ENCODE peak calls at places on chromosomes 4 and X, in nine cellular contexts. One of them, this sample, is unnamed.

GRCh38 chr4:137421796-137422195 is 110.5 kb downstream of the PCDH18 start:
- DNase-seq in GM23248: peak
- DNase-seq in GM23338: no peak
- DNase-seq in neural progenitor cell: no peak
- DNase-seq in H9: no peak
- DNase-seq in mammary epithelial cell: no peak
- DNase-seq in mesenchymal stem cell: peak
- DNase-seq in IMR-90: peak
- DNase-seq in fibroblast of lung: peak
- DNase-seq in this sample: no peak

GRCh38 chrX:68252664-68253063 is 180.6 kb downstream of the OPHN1 start:
- DNase-seq in IMR-90: no peak
- DNase-seq in neural progenitor cell: no peak
- DNase-seq in mammary epithelial cell: no peak
- DNase-seq in mesenchymal stem cell: no peak
- DNase-seq in GM23248: no peak
- DNase-seq in H9: no peak
- DNase-seq in fibroblast of lung: no peak
- DNase-seq in GM23338: no peak
- DNase-seq in this sample: no peak

GRCh38 chr4:27087306-27088045 is 226.8 kb downstream of the STIM2 start:
- DNase-seq in mesenchymal stem cell: no peak
- DNase-seq in IMR-90: no peak
- DNase-seq in mammary epithelial cell: no peak
- DNase-seq in fibroblast of lung: no peak
- DNase-seq in GM23338: peak
- DNase-seq in neural progenitor cell: no peak
- DNase-seq in H9: peak
- DNase-seq in GM23248: no peak
- DNase-seq in this sample: no peak

GRCh38 chrX:30309139-30309571 is at the start of gene NR0B1:
- DNase-seq in H9: peak
- DNase-seq in fibroblast of lung: no peak
- DNase-seq in mammary epithelial cell: no peak
- DNase-seq in IMR-90: no peak
- DNase-seq in GM23338: peak
- DNase-seq in neural progenitor cell: peak
- DNase-seq in GM23248: peak
- DNase-seq in mesenchymal stem cell: peak
- DNase-seq in this sample: no peak

GRCh38 chr4:82677327-82677726 is 115.5 kb upstream of the TMEM150C start:
- DNase-seq in neural progenitor cell: no peak
- DNase-seq in mammary epithelial cell: no peak
- DNase-seq in fibroblast of lung: no peak
- DNase-seq in GM23248: no peak
- DNase-seq in IMR-90: no peak
- DNase-seq in H9: no peak
- DNase-seq in mesenchymal stem cell: no peak
- DNase-seq in GM23338: no peak
- DNase-seq in this sample: no peak

GRCh38 chr4:98903963-98904362 is 25.0 kb downstream of the EIF4E start:
- DNase-seq in mammary epithelial cell: no peak
- DNase-seq in neural progenitor cell: no peak
- DNase-seq in GM23248: no peak
- DNase-seq in mesenchymal stem cell: no peak
- DNase-seq in IMR-90: no peak
- DNase-seq in fibroblast of lung: no peak
- DNase-seq in H9: no peak
- DNase-seq in GM23338: no peak
- DNase-seq in this sample: no peak

GRCh38 chr4:498328-498919 is 532 bp downstream of the ZNF721 start:
- DNase-seq in mesenchymal stem cell: peak
- DNase-seq in GM23248: peak
- DNase-seq in fibroblast of lung: peak
- DNase-seq in GM23338: no peak
- DNase-seq in neural progenitor cell: no peak
- DNase-seq in mammary epithelial cell: no peak
- DNase-seq in H9: no peak
- DNase-seq in IMR-90: no peak
- DNase-seq in this sample: no peak

GRCh38 chr4:169540774-169541173 is 71.6 kb downstream of the NEK1 start:
- DNase-seq in mammary epithelial cell: no peak
- DNase-seq in GM23338: no peak
- DNase-seq in GM23248: peak
- DNase-seq in H9: no peak
- DNase-seq in IMR-90: peak
- DNase-seq in neural progenitor cell: no peak
- DNase-seq in fibroblast of lung: peak
- DNase-seq in mesenchymal stem cell: no peak
- DNase-seq in this sample: no peak

GRCh38 chr4:154714339-154715040 is 29.3 kb upstream of the LRAT start:
- DNase-seq in H9: no peak
- DNase-seq in mesenchymal stem cell: no peak
- DNase-seq in neural progenitor cell: no peak
- DNase-seq in GM23338: no peak
- DNase-seq in fibroblast of lung: peak
- DNase-seq in IMR-90: no peak
- DNase-seq in GM23248: no peak
- DNase-seq in mammary epithelial cell: peak
- DNase-seq in this sample: no peak

GRCh38 chr4:154368060-154368459 is 123.5 kb downstream of the DCHS2 start:
- DNase-seq in GM23338: no peak
- DNase-seq in H9: no peak
- DNase-seq in mesenchymal stem cell: no peak
- DNase-seq in fibroblast of lung: no peak
- DNase-seq in mammary epithelial cell: no peak
- DNase-seq in GM23248: no peak
- DNase-seq in IMR-90: no peak
- DNase-seq in neural progenitor cell: no peak
- DNase-seq in this sample: no peak

GRCh38 chr4:117811731-117812130 is 222.6 kb upstream of the NDST3 start:
- DNase-seq in GM23338: no peak
- DNase-seq in mammary epithelial cell: no peak
- DNase-seq in GM23248: no peak
- DNase-seq in mesenchymal stem cell: no peak
- DNase-seq in IMR-90: no peak
- DNase-seq in H9: no peak
- DNase-seq in fibroblast of lung: no peak
- DNase-seq in neural progenitor cell: no peak
- DNase-seq in this sample: no peak

GRCh38 chr4:129804458-129804981 is 708.6 kb downstream of the C4orf33 start:
- DNase-seq in fibroblast of lung: no peak
- DNase-seq in GM23248: no peak
- DNase-seq in IMR-90: no peak
- DNase-seq in neural progenitor cell: peak
- DNase-seq in mesenchymal stem cell: no peak
- DNase-seq in mammary epithelial cell: no peak
- DNase-seq in H9: no peak
- DNase-seq in GM23338: peak
- DNase-seq in this sample: no peak

GRCh38 chr4:19278665-19279064 is 973.0 kb upstream of the SLIT2 start:
- DNase-seq in GM23338: no peak
- DNase-seq in mammary epithelial cell: no peak
- DNase-seq in H9: no peak
- DNase-seq in mesenchymal stem cell: no peak
- DNase-seq in neural progenitor cell: peak
- DNase-seq in fibroblast of lung: no peak
- DNase-seq in GM23248: no peak
- DNase-seq in IMR-90: peak
- DNase-seq in this sample: no peak

GRCh38 chr4:36285784-36286480 is 4.5 kb downstream of the DTHD1 start:
- DNase-seq in GM23248: no peak
- DNase-seq in mesenchymal stem cell: no peak
- DNase-seq in H9: no peak
- DNase-seq in GM23338: no peak
- DNase-seq in fibroblast of lung: no peak
- DNase-seq in neural progenitor cell: no peak
- DNase-seq in mammary epithelial cell: peak
- DNase-seq in IMR-90: no peak
- DNase-seq in this sample: no peak

GRCh38 chr4:101419324-101420135 is 72.2 kb upstream of the PPP3CA start:
- DNase-seq in H9: no peak
- DNase-seq in fibroblast of lung: peak
- DNase-seq in GM23338: peak
- DNase-seq in mammary epithelial cell: no peak
- DNase-seq in GM23248: no peak
- DNase-seq in IMR-90: peak
- DNase-seq in neural progenitor cell: peak
- DNase-seq in mesenchymal stem cell: peak
- DNase-seq in this sample: no peak

GRCh38 chr4:184433258-184433892 is 41.0 kb downstream of the IRF2 start:
- DNase-seq in H9: no peak
- DNase-seq in fibroblast of lung: peak
- DNase-seq in mammary epithelial cell: no peak
- DNase-seq in GM23248: no peak
- DNase-seq in mesenchymal stem cell: no peak
- DNase-seq in IMR-90: peak
- DNase-seq in GM23338: no peak
- DNase-seq in neural progenitor cell: no peak
- DNase-seq in this sample: no peak

GRCh38 chrX:109857898-109858297 is 124.8 kb upstream of the ACSL4 start:
- DNase-seq in mammary epithelial cell: peak
- DNase-seq in IMR-90: peak
- DNase-seq in neural progenitor cell: no peak
- DNase-seq in GM23248: peak
- DNase-seq in fibroblast of lung: peak
- DNase-seq in mesenchymal stem cell: no peak
- DNase-seq in H9: no peak
- DNase-seq in GM23338: no peak
- DNase-seq in this sample: no peak

GRCh38 chr4:20251061-20251795 is 477 bp upstream of the SLIT2 start:
- DNase-seq in GM23248: peak
- DNase-seq in mammary epithelial cell: no peak
- DNase-seq in IMR-90: peak
- DNase-seq in mesenchymal stem cell: peak
- DNase-seq in fibroblast of lung: peak
- DNase-seq in GM23338: no peak
- DNase-seq in neural progenitor cell: no peak
- DNase-seq in H9: no peak
- DNase-seq in this sample: no peak

GRCh38 chr4:127518022-127518421 is 114.7 kb upstream of the INTU start:
- DNase-seq in GM23248: no peak
- DNase-seq in fibroblast of lung: no peak
- DNase-seq in IMR-90: no peak
- DNase-seq in neural progenitor cell: no peak
- DNase-seq in GM23338: peak
- DNase-seq in H9: no peak
- DNase-seq in mammary epithelial cell: no peak
- DNase-seq in mesenchymal stem cell: no peak
- DNase-seq in this sample: no peak
- H2AFZ ChIP-seq in GM23248: no peak
- H2AFZ ChIP-seq in fibroblast of lung: no peak
- H2AFZ ChIP-seq in IMR-90: no peak
- H2AFZ ChIP-seq in neural progenitor cell: no peak
- H2AFZ ChIP-seq in GM23338: no peak
- H2AFZ ChIP-seq in H9: no peak
- H2AFZ ChIP-seq in mammary epithelial cell: no peak
- H2AFZ ChIP-seq in mesenchymal stem cell: no peak
- H2AFZ ChIP-seq in this sample: no peak

DNA sequence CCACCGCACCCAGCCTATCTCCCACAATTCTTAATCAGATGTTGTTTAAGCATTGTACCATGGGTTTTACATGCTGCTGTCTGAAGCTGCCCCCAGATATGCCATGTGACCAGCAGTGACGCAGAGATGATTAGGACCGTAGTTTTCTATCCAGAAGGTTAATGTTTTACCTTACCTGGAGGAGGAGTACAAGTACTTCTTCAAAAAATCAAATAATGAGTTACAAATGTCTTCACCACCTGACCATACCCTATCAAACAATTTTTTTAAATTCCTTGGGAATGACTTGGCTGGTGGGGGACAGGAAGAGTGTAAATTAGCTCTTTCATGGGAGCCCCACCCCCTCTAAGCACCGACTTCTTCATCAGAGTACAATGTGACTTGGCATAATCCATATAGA is 16.2 kb upstream of the SGMS2 start:
- DNase-seq in IMR-90: no peak
- DNase-seq in GM23248: no peak
- DNase-seq in H9: no peak
- DNase-seq in neural progenitor cell: no peak
- DNase-seq in mammary epithelial cell: no peak
- DNase-seq in GM23338: no peak
- DNase-seq in fibroblast of lung: no peak
- DNase-seq in mesenchymal stem cell: no peak
- DNase-seq in this sample: no peak
- H2AFZ ChIP-seq in IMR-90: no peak
- H2AFZ ChIP-seq in GM23248: no peak
- H2AFZ ChIP-seq in H9: no peak
- H2AFZ ChIP-seq in neural progenitor cell: no peak
- H2AFZ ChIP-seq in mammary epithelial cell: no peak
- H2AFZ ChIP-seq in GM23338: no peak
- H2AFZ ChIP-seq in fibroblast of lung: no peak
- H2AFZ ChIP-seq in mesenchymal stem cell: no peak
- H2AFZ ChIP-seq in this sample: no peak

GRCh38 chrX:18955676-18956075 is 28.2 kb downstream of the PHKA2 start:
- DNase-seq in IMR-90: no peak
- DNase-seq in fibroblast of lung: no peak
- DNase-seq in mesenchymal stem cell: no peak
- DNase-seq in H9: no peak
- DNase-seq in mammary epithelial cell: no peak
- DNase-seq in GM23338: no peak
- DNase-seq in neural progenitor cell: no peak
- DNase-seq in GM23248: no peak
- DNase-seq in this sample: no peak
- H2AFZ ChIP-seq in IMR-90: no peak
- H2AFZ ChIP-seq in fibroblast of lung: no peak
- H2AFZ ChIP-seq in mesenchymal stem cell: no peak
- H2AFZ ChIP-seq in H9: no peak
- H2AFZ ChIP-seq in mammary epithelial cell: no peak
- H2AFZ ChIP-seq in GM23338: no peak
- H2AFZ ChIP-seq in neural progenitor cell: no peak
- H2AFZ ChIP-seq in GM23248: no peak
- H2AFZ ChIP-seq in this sample: no peak

GRCh38 chr4:140238353-140239041 is 84.5 kb upstream of the MAML3 start:
- DNase-seq in mammary epithelial cell: peak
- DNase-seq in GM23248: peak
- DNase-seq in neural progenitor cell: peak
- DNase-seq in IMR-90: peak
- DNase-seq in mesenchymal stem cell: no peak
- DNase-seq in H9: peak
- DNase-seq in fibroblast of lung: peak
- DNase-seq in GM23338: peak
- DNase-seq in this sample: no peak

GRCh38 chr4:140234697-140235060 is 80.7 kb upstream of the MAML3 start:
- DNase-seq in mesenchymal stem cell: no peak
- DNase-seq in IMR-90: no peak
- DNase-seq in H9: no peak
- DNase-seq in GM23248: no peak
- DNase-seq in fibroblast of lung: no peak
- DNase-seq in mammary epithelial cell: no peak
- DNase-seq in GM23338: no peak
- DNase-seq in neural progenitor cell: no peak
- DNase-seq in this sample: no peak

GRCh38 chr4:140239311-140239710 is 85.3 kb upstream of the MAML3 start:
- DNase-seq in mammary epithelial cell: no peak
- DNase-seq in GM23338: no peak
- DNase-seq in GM23248: no peak
- DNase-seq in fibroblast of lung: no peak
- DNase-seq in neural progenitor cell: no peak
- DNase-seq in IMR-90: no peak
- DNase-seq in mesenchymal stem cell: no peak
- DNase-seq in H9: no peak
- DNase-seq in this sample: no peak

GRCh38 chr4:140237616-140238352 is 83.8 kb upstream of the MAML3 start:
- DNase-seq in IMR-90: peak
- DNase-seq in GM23248: peak
- DNase-seq in GM23338: peak
- DNase-seq in H9: peak
- DNase-seq in fibroblast of lung: peak
- DNase-seq in mesenchymal stem cell: peak
- DNase-seq in neural progenitor cell: peak
- DNase-seq in mammary epithelial cell: no peak
- DNase-seq in this sample: no peak

GRCh38 chr4:140236649-140237160 is 82.7 kb upstream of the MAML3 start:
- DNase-seq in GM23248: peak
- DNase-seq in mammary epithelial cell: no peak
- DNase-seq in IMR-90: peak
- DNase-seq in GM23338: no peak
- DNase-seq in H9: no peak
- DNase-seq in neural progenitor cell: no peak
- DNase-seq in mesenchymal stem cell: no peak
- DNase-seq in fibroblast of lung: no peak
- DNase-seq in this sample: no peak
- H2AFZ ChIP-seq in GM23248: peak
- H2AFZ ChIP-seq in mammary epithelial cell: no peak
- H2AFZ ChIP-seq in IMR-90: peak
- H2AFZ ChIP-seq in GM23338: peak
- H2AFZ ChIP-seq in H9: no peak
- H2AFZ ChIP-seq in neural progenitor cell: peak
- H2AFZ ChIP-seq in mesenchymal stem cell: no peak
- H2AFZ ChIP-seq in fibroblast of lung: peak
- H2AFZ ChIP-seq in this sample: no peak

This sample was measured in keratinocyte.